ENCODE peak calls at places on chromosomes 7 and 10, in nine cellular contexts. One of them, this sample, is unnamed.

GRCh38 chr7:95056107-95056689 is 148.8 kb downstream of the PPP1R9A start:
- DNase-seq in sciatic nerve: no peak
- DNase-seq in EH: no peak
- DNase-seq in NCI-H774: no peak
- DNase-seq in activated naive CD8-positive, alpha-beta T cell treated with anti-CD3 and anti-CD28 coated beads, Interleukin-2, amount 10 ng/mL, durations not matched to agents 7 days and 5 days: no peak
- DNase-seq in astrocyte of the spinal cord: no peak
- DNase-seq in activated CD8-positive, alpha-beta memory T cell treated with anti-CD3 and anti-CD28 coated beads, Interleukin-2, amount 10 ng/mL, durations not matched to agents 7 days and 5 days: no peak
- DNase-seq in glutamatergic neuron: no peak
- DNase-seq in fibroblast of villous mesenchyme: no peak
- DNase-seq in this sample: no peak

GRCh38 chr7:156608176-156608478 is 32.4 kb upstream of the RNF32 start:
- DNase-seq in sciatic nerve: no peak
- DNase-seq in glutamatergic neuron: no peak
- DNase-seq in activated naive CD8-positive, alpha-beta T cell treated with anti-CD3 and anti-CD28 coated beads, Interleukin-2, amount 10 ng/mL, durations not matched to agents 7 days and 5 days: no peak
- DNase-seq in NCI-H774: no peak
- DNase-seq in astrocyte of the spinal cord: no peak
- DNase-seq in activated CD8-positive, alpha-beta memory T cell treated with anti-CD3 and anti-CD28 coated beads, Interleukin-2, amount 10 ng/mL, durations not matched to agents 7 days and 5 days: no peak
- DNase-seq in fibroblast of villous mesenchyme: no peak
- DNase-seq in EH: peak
- DNase-seq in this sample: no peak

GRCh38 chr10:69807696-69808095 is 6.0 kb downstream of the COL13A1 start:
- DNase-seq in NCI-H774: no peak
- DNase-seq in fibroblast of villous mesenchyme: peak
- DNase-seq in EH: peak
- DNase-seq in astrocyte of the spinal cord: peak
- DNase-seq in glutamatergic neuron: no peak
- DNase-seq in activated CD8-positive, alpha-beta memory T cell treated with anti-CD3 and anti-CD28 coated beads, Interleukin-2, amount 10 ng/mL, durations not matched to agents 7 days and 5 days: no peak
- DNase-seq in sciatic nerve: no peak
- DNase-seq in activated naive CD8-positive, alpha-beta T cell treated with anti-CD3 and anti-CD28 coated beads, Interleukin-2, amount 10 ng/mL, durations not matched to agents 7 days and 5 days: no peak
- DNase-seq in this sample: no peak

GRCh38 chr7:75737856-75738603 is 711 bp downstream of the HIP1 start:
- DNase-seq in glutamatergic neuron: peak
- DNase-seq in activated CD8-positive, alpha-beta memory T cell treated with anti-CD3 and anti-CD28 coated beads, Interleukin-2, amount 10 ng/mL, durations not matched to agents 7 days and 5 days: no peak
- DNase-seq in NCI-H774: no peak
- DNase-seq in activated naive CD8-positive, alpha-beta T cell treated with anti-CD3 and anti-CD28 coated beads, Interleukin-2, amount 10 ng/mL, durations not matched to agents 7 days and 5 days: no peak
- DNase-seq in astrocyte of the spinal cord: no peak
- DNase-seq in sciatic nerve: no peak
- DNase-seq in fibroblast of villous mesenchyme: no peak
- DNase-seq in EH: peak
- DNase-seq in this sample: peak

GRCh38 chr10:84138478-84139125 is 707 bp upstream of the GHITM start:
- DNase-seq in glutamatergic neuron: no peak
- DNase-seq in NCI-H774: peak
- DNase-seq in activated CD8-positive, alpha-beta memory T cell treated with anti-CD3 and anti-CD28 coated beads, Interleukin-2, amount 10 ng/mL, durations not matched to agents 7 days and 5 days: peak
- DNase-seq in EH: no peak
- DNase-seq in activated naive CD8-positive, alpha-beta T cell treated with anti-CD3 and anti-CD28 coated beads, Interleukin-2, amount 10 ng/mL, durations not matched to agents 7 days and 5 days: no peak
- DNase-seq in fibroblast of villous mesenchyme: peak
- DNase-seq in astrocyte of the spinal cord: no peak
- DNase-seq in sciatic nerve: no peak
- DNase-seq in this sample: no peak

GRCh38 chr7:123757095-123757494 is 8.3 kb upstream of the WASL start:
- DNase-seq in astrocyte of the spinal cord: no peak
- DNase-seq in activated naive CD8-positive, alpha-beta T cell treated with anti-CD3 and anti-CD28 coated beads, Interleukin-2, amount 10 ng/mL, durations not matched to agents 7 days and 5 days: no peak
- DNase-seq in activated CD8-positive, alpha-beta memory T cell treated with anti-CD3 and anti-CD28 coated beads, Interleukin-2, amount 10 ng/mL, durations not matched to agents 7 days and 5 days: no peak
- DNase-seq in EH: peak
- DNase-seq in sciatic nerve: no peak
- DNase-seq in glutamatergic neuron: no peak
- DNase-seq in NCI-H774: no peak
- DNase-seq in fibroblast of villous mesenchyme: no peak
- DNase-seq in this sample: no peak

GRCh38 chr10:78448994-78449418 is 415.3 kb downstream of the RPS24 start:
- DNase-seq in glutamatergic neuron: no peak
- DNase-seq in activated naive CD8-positive, alpha-beta T cell treated with anti-CD3 and anti-CD28 coated beads, Interleukin-2, amount 10 ng/mL, durations not matched to agents 7 days and 5 days: no peak
- DNase-seq in NCI-H774: no peak
- DNase-seq in activated CD8-positive, alpha-beta memory T cell treated with anti-CD3 and anti-CD28 coated beads, Interleukin-2, amount 10 ng/mL, durations not matched to agents 7 days and 5 days: no peak
- DNase-seq in fibroblast of villous mesenchyme: no peak
- DNase-seq in astrocyte of the spinal cord: no peak
- DNase-seq in EH: no peak
- DNase-seq in sciatic nerve: no peak
- DNase-seq in this sample: no peak

GRCh38 chr10:73413108-73413527 is 740 bp downstream of the ANXA7 start:
- DNase-seq in activated naive CD8-positive, alpha-beta T cell treated with anti-CD3 and anti-CD28 coated beads, Interleukin-2, amount 10 ng/mL, durations not matched to agents 7 days and 5 days: no peak
- DNase-seq in astrocyte of the spinal cord: peak
- DNase-seq in sciatic nerve: no peak
- DNase-seq in glutamatergic neuron: peak
- DNase-seq in EH: no peak
- DNase-seq in activated CD8-positive, alpha-beta memory T cell treated with anti-CD3 and anti-CD28 coated beads, Interleukin-2, amount 10 ng/mL, durations not matched to agents 7 days and 5 days: peak
- DNase-seq in NCI-H774: peak
- DNase-seq in fibroblast of villous mesenchyme: no peak
- DNase-seq in this sample: no peak

GRCh38 chr7:140643416-140643815 is 2.8 kb upstream of the DENND2A start:
- DNase-seq in fibroblast of villous mesenchyme: no peak
- DNase-seq in sciatic nerve: peak
- DNase-seq in EH: no peak
- DNase-seq in activated CD8-positive, alpha-beta memory T cell treated with anti-CD3 and anti-CD28 coated beads, Interleukin-2, amount 10 ng/mL, durations not matched to agents 7 days and 5 days: no peak
- DNase-seq in glutamatergic neuron: no peak
- DNase-seq in astrocyte of the spinal cord: no peak
- DNase-seq in activated naive CD8-positive, alpha-beta T cell treated with anti-CD3 and anti-CD28 coated beads, Interleukin-2, amount 10 ng/mL, durations not matched to agents 7 days and 5 days: no peak
- DNase-seq in NCI-H774: no peak
- DNase-seq in this sample: no peak

GRCh38 chr7:18978108-18978495 is 139.3 kb downstream of the TWIST1 start:
- DNase-seq in glutamatergic neuron: no peak
- DNase-seq in astrocyte of the spinal cord: peak
- DNase-seq in activated naive CD8-positive, alpha-beta T cell treated with anti-CD3 and anti-CD28 coated beads, Interleukin-2, amount 10 ng/mL, durations not matched to agents 7 days and 5 days: no peak
- DNase-seq in fibroblast of villous mesenchyme: peak
- DNase-seq in NCI-H774: no peak
- DNase-seq in EH: peak
- DNase-seq in activated CD8-positive, alpha-beta memory T cell treated with anti-CD3 and anti-CD28 coated beads, Interleukin-2, amount 10 ng/mL, durations not matched to agents 7 days and 5 days: no peak
- DNase-seq in sciatic nerve: no peak
- DNase-seq in this sample: peak

GRCh38 chr7:81299711-81300110 is 380.9 kb upstream of the SEMA3C start:
- DNase-seq in activated CD8-positive, alpha-beta memory T cell treated with anti-CD3 and anti-CD28 coated beads, Interleukin-2, amount 10 ng/mL, durations not matched to agents 7 days and 5 days: no peak
- DNase-seq in fibroblast of villous mesenchyme: no peak
- DNase-seq in EH: no peak
- DNase-seq in activated naive CD8-positive, alpha-beta T cell treated with anti-CD3 and anti-CD28 coated beads, Interleukin-2, amount 10 ng/mL, durations not matched to agents 7 days and 5 days: no peak
- DNase-seq in glutamatergic neuron: no peak
- DNase-seq in NCI-H774: no peak
- DNase-seq in sciatic nerve: no peak
- DNase-seq in astrocyte of the spinal cord: no peak
- DNase-seq in this sample: peak

GRCh38 chr10:130353928-130354327 is 217.7 kb downstream of the GLRX3 start:
- DNase-seq in NCI-H774: no peak
- DNase-seq in astrocyte of the spinal cord: no peak
- DNase-seq in sciatic nerve: no peak
- DNase-seq in glutamatergic neuron: no peak
- DNase-seq in activated CD8-positive, alpha-beta memory T cell treated with anti-CD3 and anti-CD28 coated beads, Interleukin-2, amount 10 ng/mL, durations not matched to agents 7 days and 5 days: no peak
- DNase-seq in activated naive CD8-positive, alpha-beta T cell treated with anti-CD3 and anti-CD28 coated beads, Interleukin-2, amount 10 ng/mL, durations not matched to agents 7 days and 5 days: no peak
- DNase-seq in EH: no peak
- DNase-seq in fibroblast of villous mesenchyme: no peak
- DNase-seq in this sample: no peak

GRCh38 chr7:158121441-158122045 is 466.1 kb downstream of the PTPRN2 start:
- DNase-seq in activated naive CD8-positive, alpha-beta T cell treated with anti-CD3 and anti-CD28 coated beads, Interleukin-2, amount 10 ng/mL, durations not matched to agents 7 days and 5 days: peak
- DNase-seq in activated CD8-positive, alpha-beta memory T cell treated with anti-CD3 and anti-CD28 coated beads, Interleukin-2, amount 10 ng/mL, durations not matched to agents 7 days and 5 days: no peak
- DNase-seq in glutamatergic neuron: no peak
- DNase-seq in EH: no peak
- DNase-seq in NCI-H774: no peak
- DNase-seq in astrocyte of the spinal cord: no peak
- DNase-seq in fibroblast of villous mesenchyme: no peak
- DNase-seq in sciatic nerve: peak
- DNase-seq in this sample: no peak

GRCh38 chr10:92829042-92829785 is 19.1 kb upstream of the EXOC6 start:
- DNase-seq in glutamatergic neuron: no peak
- DNase-seq in NCI-H774: no peak
- DNase-seq in fibroblast of villous mesenchyme: no peak
- DNase-seq in activated naive CD8-positive, alpha-beta T cell treated with anti-CD3 and anti-CD28 coated beads, Interleukin-2, amount 10 ng/mL, durations not matched to agents 7 days and 5 days: no peak
- DNase-seq in EH: no peak
- DNase-seq in astrocyte of the spinal cord: no peak
- DNase-seq in sciatic nerve: no peak
- DNase-seq in activated CD8-positive, alpha-beta memory T cell treated with anti-CD3 and anti-CD28 coated beads, Interleukin-2, amount 10 ng/mL, durations not matched to agents 7 days and 5 days: no peak
- DNase-seq in this sample: no peak

GRCh38 chr7:14734839-14735321 is 167.7 kb downstream of the DGKB start:
- DNase-seq in EH: no peak
- DNase-seq in glutamatergic neuron: peak
- DNase-seq in fibroblast of villous mesenchyme: no peak
- DNase-seq in sciatic nerve: no peak
- DNase-seq in astrocyte of the spinal cord: no peak
- DNase-seq in activated naive CD8-positive, alpha-beta T cell treated with anti-CD3 and anti-CD28 coated beads, Interleukin-2, amount 10 ng/mL, durations not matched to agents 7 days and 5 days: no peak
- DNase-seq in activated CD8-positive, alpha-beta memory T cell treated with anti-CD3 and anti-CD28 coated beads, Interleukin-2, amount 10 ng/mL, durations not matched to agents 7 days and 5 days: no peak
- DNase-seq in NCI-H774: no peak
- DNase-seq in this sample: no peak

GRCh38 chr10:24114561-24114960 is 94.4 kb upstream of the KIAA1217 start:
- DNase-seq in fibroblast of villous mesenchyme: no peak
- DNase-seq in astrocyte of the spinal cord: no peak
- DNase-seq in NCI-H774: no peak
- DNase-seq in EH: no peak
- DNase-seq in sciatic nerve: no peak
- DNase-seq in activated CD8-positive, alpha-beta memory T cell treated with anti-CD3 and anti-CD28 coated beads, Interleukin-2, amount 10 ng/mL, durations not matched to agents 7 days and 5 days: no peak
- DNase-seq in activated naive CD8-positive, alpha-beta T cell treated with anti-CD3 and anti-CD28 coated beads, Interleukin-2, amount 10 ng/mL, durations not matched to agents 7 days and 5 days: no peak
- DNase-seq in glutamatergic neuron: no peak
- DNase-seq in this sample: no peak

GRCh38 chr10:21626457-21627161 is 92.6 kb downstream of the MLLT10 start:
- DNase-seq in fibroblast of villous mesenchyme: no peak
- DNase-seq in astrocyte of the spinal cord: peak
- DNase-seq in sciatic nerve: no peak
- DNase-seq in activated CD8-positive, alpha-beta memory T cell treated with anti-CD3 and anti-CD28 coated beads, Interleukin-2, amount 10 ng/mL, durations not matched to agents 7 days and 5 days: no peak
- DNase-seq in activated naive CD8-positive, alpha-beta T cell treated with anti-CD3 and anti-CD28 coated beads, Interleukin-2, amount 10 ng/mL, durations not matched to agents 7 days and 5 days: no peak
- DNase-seq in EH: no peak
- DNase-seq in glutamatergic neuron: no peak
- DNase-seq in NCI-H774: no peak
- DNase-seq in this sample: peak

GRCh38 chr10:88832376-88832775 is 19.3 kb downstream of the ANKRD22 start:
- DNase-seq in NCI-H774: no peak
- DNase-seq in EH: no peak
- DNase-seq in glutamatergic neuron: no peak
- DNase-seq in activated naive CD8-positive, alpha-beta T cell treated with anti-CD3 and anti-CD28 coated beads, Interleukin-2, amount 10 ng/mL, durations not matched to agents 7 days and 5 days: no peak
- DNase-seq in sciatic nerve: no peak
- DNase-seq in astrocyte of the spinal cord: no peak
- DNase-seq in activated CD8-positive, alpha-beta memory T cell treated with anti-CD3 and anti-CD28 coated beads, Interleukin-2, amount 10 ng/mL, durations not matched to agents 7 days and 5 days: no peak
- DNase-seq in fibroblast of villous mesenchyme: no peak
- DNase-seq in this sample: no peak

GRCh38 chr7:151459726-151460473 is 20.0 kb upstream of the CRYGN start:
- DNase-seq in glutamatergic neuron: peak
- DNase-seq in activated CD8-positive, alpha-beta memory T cell treated with anti-CD3 and anti-CD28 coated beads, Interleukin-2, amount 10 ng/mL, durations not matched to agents 7 days and 5 days: no peak
- DNase-seq in EH: peak
- DNase-seq in activated naive CD8-positive, alpha-beta T cell treated with anti-CD3 and anti-CD28 coated beads, Interleukin-2, amount 10 ng/mL, durations not matched to agents 7 days and 5 days: no peak
- DNase-seq in fibroblast of villous mesenchyme: peak
- DNase-seq in astrocyte of the spinal cord: peak
- DNase-seq in NCI-H774: no peak
- DNase-seq in sciatic nerve: peak
- DNase-seq in this sample: peak

GRCh38 chr7:115851291-115851690 is 179.3 kb downstream of the TFEC start:
- DNase-seq in astrocyte of the spinal cord: peak
- DNase-seq in glutamatergic neuron: no peak
- DNase-seq in NCI-H774: peak
- DNase-seq in fibroblast of villous mesenchyme: peak
- DNase-seq in EH: peak
- DNase-seq in activated CD8-positive, alpha-beta memory T cell treated with anti-CD3 and anti-CD28 coated beads, Interleukin-2, amount 10 ng/mL, durations not matched to agents 7 days and 5 days: no peak
- DNase-seq in activated naive CD8-positive, alpha-beta T cell treated with anti-CD3 and anti-CD28 coated beads, Interleukin-2, amount 10 ng/mL, durations not matched to agents 7 days and 5 days: no peak
- DNase-seq in sciatic nerve: no peak
- DNase-seq in this sample: peak

GRCh38 chr7:21580073-21580521 is 37.3 kb downstream of the DNAH11 start:
- DNase-seq in activated naive CD8-positive, alpha-beta T cell treated with anti-CD3 and anti-CD28 coated beads, Interleukin-2, amount 10 ng/mL, durations not matched to agents 7 days and 5 days: no peak
- DNase-seq in EH: peak
- DNase-seq in fibroblast of villous mesenchyme: peak
- DNase-seq in activated CD8-positive, alpha-beta memory T cell treated with anti-CD3 and anti-CD28 coated beads, Interleukin-2, amount 10 ng/mL, durations not matched to agents 7 days and 5 days: no peak
- DNase-seq in astrocyte of the spinal cord: peak
- DNase-seq in sciatic nerve: no peak
- DNase-seq in NCI-H774: peak
- DNase-seq in glutamatergic neuron: no peak
- DNase-seq in this sample: peak

GRCh38 chr7:41873781-41874180 is 170.9 kb upstream of the INHBA start:
- DNase-seq in fibroblast of villous mesenchyme: no peak
- DNase-seq in NCI-H774: no peak
- DNase-seq in EH: peak
- DNase-seq in activated naive CD8-positive, alpha-beta T cell treated with anti-CD3 and anti-CD28 coated beads, Interleukin-2, amount 10 ng/mL, durations not matched to agents 7 days and 5 days: no peak
- DNase-seq in glutamatergic neuron: no peak
- DNase-seq in astrocyte of the spinal cord: no peak
- DNase-seq in sciatic nerve: no peak
- DNase-seq in activated CD8-positive, alpha-beta memory T cell treated with anti-CD3 and anti-CD28 coated beads, Interleukin-2, amount 10 ng/mL, durations not matched to agents 7 days and 5 days: no peak
- DNase-seq in this sample: no peak

GRCh38 chr10:84177541-84178386 is 4.2 kb downstream of the GPR15LG start:
- DNase-seq in fibroblast of villous mesenchyme: no peak
- DNase-seq in NCI-H774: no peak
- DNase-seq in EH: no peak
- DNase-seq in astrocyte of the spinal cord: no peak
- DNase-seq in sciatic nerve: no peak
- DNase-seq in activated naive CD8-positive, alpha-beta T cell treated with anti-CD3 and anti-CD28 coated beads, Interleukin-2, amount 10 ng/mL, durations not matched to agents 7 days and 5 days: peak
- DNase-seq in activated CD8-positive, alpha-beta memory T cell treated with anti-CD3 and anti-CD28 coated beads, Interleukin-2, amount 10 ng/mL, durations not matched to agents 7 days and 5 days: peak
- DNase-seq in glutamatergic neuron: no peak
- DNase-seq in this sample: no peak

GRCh38 chr7:98364220-98364619 is 36.7 kb downstream of the BAIAP2L1 start:
- DNase-seq in fibroblast of villous mesenchyme: no peak
- DNase-seq in activated naive CD8-positive, alpha-beta T cell treated with anti-CD3 and anti-CD28 coated beads, Interleukin-2, amount 10 ng/mL, durations not matched to agents 7 days and 5 days: no peak
- DNase-seq in EH: no peak
- DNase-seq in NCI-H774: no peak
- DNase-seq in astrocyte of the spinal cord: no peak
- DNase-seq in glutamatergic neuron: no peak
- DNase-seq in activated CD8-positive, alpha-beta memory T cell treated with anti-CD3 and anti-CD28 coated beads, Interleukin-2, amount 10 ng/mL, durations not matched to agents 7 days and 5 days: no peak
- DNase-seq in sciatic nerve: no peak
- DNase-seq in this sample: no peak

GRCh38 chr10:60384006-60384405 is 5.7 kb downstream of the ANK3 start:
- DNase-seq in EH: peak
- DNase-seq in NCI-H774: no peak
- DNase-seq in activated naive CD8-positive, alpha-beta T cell treated with anti-CD3 and anti-CD28 coated beads, Interleukin-2, amount 10 ng/mL, durations not matched to agents 7 days and 5 days: no peak
- DNase-seq in fibroblast of villous mesenchyme: no peak
- DNase-seq in sciatic nerve: no peak
- DNase-seq in astrocyte of the spinal cord: peak
- DNase-seq in glutamatergic neuron: no peak
- DNase-seq in activated CD8-positive, alpha-beta memory T cell treated with anti-CD3 and anti-CD28 coated beads, Interleukin-2, amount 10 ng/mL, durations not matched to agents 7 days and 5 days: no peak
- DNase-seq in this sample: peak

GRCh38 chr7:28180364-28181147 is at the start of gene JAZF1:
- DNase-seq in activated naive CD8-positive, alpha-beta T cell treated with anti-CD3 and anti-CD28 coated beads, Interleukin-2, amount 10 ng/mL, durations not matched to agents 7 days and 5 days: peak
- DNase-seq in EH: peak
- DNase-seq in glutamatergic neuron: peak
- DNase-seq in activated CD8-positive, alpha-beta memory T cell treated with anti-CD3 and anti-CD28 coated beads, Interleukin-2, amount 10 ng/mL, durations not matched to agents 7 days and 5 days: peak
- DNase-seq in NCI-H774: peak
- DNase-seq in sciatic nerve: peak
- DNase-seq in fibroblast of villous mesenchyme: peak
- DNase-seq in astrocyte of the spinal cord: peak
- DNase-seq in this sample: peak

GRCh38 chr10:114294549-114294948 is 55.5 kb downstream of the VWA2 start:
- DNase-seq in NCI-H774: no peak
- DNase-seq in activated naive CD8-positive, alpha-beta T cell treated with anti-CD3 and anti-CD28 coated beads, Interleukin-2, amount 10 ng/mL, durations not matched to agents 7 days and 5 days: no peak
- DNase-seq in EH: no peak
- DNase-seq in astrocyte of the spinal cord: no peak
- DNase-seq in activated CD8-positive, alpha-beta memory T cell treated with anti-CD3 and anti-CD28 coated beads, Interleukin-2, amount 10 ng/mL, durations not matched to agents 7 days and 5 days: no peak
- DNase-seq in sciatic nerve: peak
- DNase-seq in glutamatergic neuron: no peak
- DNase-seq in fibroblast of villous mesenchyme: no peak
- DNase-seq in this sample: no peak

GRCh38 chr10:3542185-3542611 is 242.8 kb downstream of the KLF6 start:
- DNase-seq in EH: peak
- DNase-seq in glutamatergic neuron: no peak
- DNase-seq in activated CD8-positive, alpha-beta memory T cell treated with anti-CD3 and anti-CD28 coated beads, Interleukin-2, amount 10 ng/mL, durations not matched to agents 7 days and 5 days: no peak
- DNase-seq in fibroblast of villous mesenchyme: no peak
- DNase-seq in activated naive CD8-positive, alpha-beta T cell treated with anti-CD3 and anti-CD28 coated beads, Interleukin-2, amount 10 ng/mL, durations not matched to agents 7 days and 5 days: no peak
- DNase-seq in NCI-H774: no peak
- DNase-seq in sciatic nerve: peak
- DNase-seq in astrocyte of the spinal cord: peak
- DNase-seq in this sample: peak

GRCh38 chr10:26269754-26270153 is 53.2 kb downstream of the GAD2 start:
- DNase-seq in astrocyte of the spinal cord: peak
- DNase-seq in EH: peak
- DNase-seq in activated naive CD8-positive, alpha-beta T cell treated with anti-CD3 and anti-CD28 coated beads, Interleukin-2, amount 10 ng/mL, durations not matched to agents 7 days and 5 days: no peak
- DNase-seq in sciatic nerve: no peak
- DNase-seq in NCI-H774: no peak
- DNase-seq in fibroblast of villous mesenchyme: peak
- DNase-seq in glutamatergic neuron: no peak
- DNase-seq in activated CD8-positive, alpha-beta memory T cell treated with anti-CD3 and anti-CD28 coated beads, Interleukin-2, amount 10 ng/mL, durations not matched to agents 7 days and 5 days: no peak
- DNase-seq in this sample: no peak

GRCh38 chr10:60521974-60522405 is 132.3 kb upstream of the ANK3 start:
- DNase-seq in glutamatergic neuron: no peak
- DNase-seq in NCI-H774: peak
- DNase-seq in astrocyte of the spinal cord: peak
- DNase-seq in EH: peak
- DNase-seq in activated naive CD8-positive, alpha-beta T cell treated with anti-CD3 and anti-CD28 coated beads, Interleukin-2, amount 10 ng/mL, durations not matched to agents 7 days and 5 days: no peak
- DNase-seq in fibroblast of villous mesenchyme: peak
- DNase-seq in sciatic nerve: no peak
- DNase-seq in activated CD8-positive, alpha-beta memory T cell treated with anti-CD3 and anti-CD28 coated beads, Interleukin-2, amount 10 ng/mL, durations not matched to agents 7 days and 5 days: no peak
- DNase-seq in this sample: peak

GRCh38 chr7:90726120-90726519 is 130.0 kb downstream of the CDK14 start:
- DNase-seq in astrocyte of the spinal cord: no peak
- DNase-seq in NCI-H774: no peak
- DNase-seq in fibroblast of villous mesenchyme: peak
- DNase-seq in EH: peak
- DNase-seq in activated naive CD8-positive, alpha-beta T cell treated with anti-CD3 and anti-CD28 coated beads, Interleukin-2, amount 10 ng/mL, durations not matched to agents 7 days and 5 days: no peak
- DNase-seq in sciatic nerve: no peak
- DNase-seq in activated CD8-positive, alpha-beta memory T cell treated with anti-CD3 and anti-CD28 coated beads, Interleukin-2, amount 10 ng/mL, durations not matched to agents 7 days and 5 days: no peak
- DNase-seq in glutamatergic neuron: no peak
- DNase-seq in this sample: no peak

This sample was measured in adipocyte.